ENCODE peak calls at places on chromosome 20, in five cellular contexts. Q is HepG2, S is IMR-90, Z is K562, J is GM12878. D is an unnamed sample.

GRCh38 chr20:35826361-35826760 is 54.5 kb downstream of the PHF20 start:
- DNase-seq in J (no peak), Z (no peak), S (no peak), Q (no peak), D (no peak)

GRCh38 chr20:44309763-44310663 is 989 bp downstream of the FITM2 start:
- DNase-seq in Q (no peak), J (no peak), Z (peak), S (peak), D (no peak)

GRCh38 chr20:41155267-41155666 is 17.9 kb downstream of the PLCG1 start:
- DNase-seq in Q (no peak), J (no peak), S (peak), Z (no peak), D (no peak)

GRCh38 chr20:32820000-32820697 is 395 bp downstream of the MAPRE1 start:
- DNase-seq in J (no peak), S (peak), Z (peak), Q (peak), D (peak)

GRCh38 chr20:40532103-40532502 is 156.9 kb downstream of the MAFB start:
- DNase-seq in S (no peak), J (no peak), Q (peak), Z (peak), D (no peak)

GRCh38 chr20:5657190-5657872 is 92.9 kb upstream of the SHLD1 start:
- DNase-seq in Q (peak), J (no peak), Z (no peak), S (peak), D (peak)

GRCh38 chr20:57617079-57617795 is 3.0 kb downstream of the ZBP1 start:
- DNase-seq in J (no peak), S (no peak), Q (no peak), Z (no peak), D (no peak)

GRCh38 chr20:12358006-12358654 is 440.4 kb downstream of the BTBD3 start:
- DNase-seq in Q (no peak), S (no peak), Z (no peak), J (no peak), D (no peak)

GRCh38 chr20:59351148-59352040 is 51.0 kb downstream of the EDN3 start:
- DNase-seq in S (no peak), Q (no peak), J (no peak), Z (no peak), D (no peak)

GRCh38 chr20:58603656-58604184 is 47.4 kb upstream of the STX16 start:
- DNase-seq in Z (no peak), S (peak), Q (no peak), J (no peak), D (no peak)

GRCh38 chr20:13549451-13549850 is 89.3 kb downstream of the TASP1 start:
- DNase-seq in Q (no peak), J (no peak), S (no peak), Z (no peak), D (no peak)

GRCh38 chr20:57560554-57561355 is at the start of gene PCK1:
- DNase-seq in Q (peak), Z (peak), S (peak), J (no peak), D (no peak)

GRCh38 chr20:1841554-1842140 is 53.6 kb upstream of the SIRPA start:
- DNase-seq in Q (no peak), S (peak), J (no peak), Z (no peak), D (no peak)

GRCh38 chr20:5127204-5127858 is 523 bp downstream of the CDS2 start:
- DNase-seq in J (peak), Q (peak), S (peak), Z (no peak), D (peak)

GRCh38 chr20:38231786-38232130 is 28.8 kb downstream of the KIAA1755 start:
- DNase-seq in Q (no peak), S (peak), Z (no peak), J (no peak), D (no peak)

GRCh38 chr20:9628589-9628988 is 114.2 kb downstream of the LAMP5 start:
- DNase-seq in J (no peak), Z (no peak), Q (no peak), S (no peak), D (no peak)

GRCh38 chr20:45036044-45036755 is 64.7 kb downstream of the KCNS1 start:
- DNase-seq in Z (no peak), J (no peak), S (peak), Q (peak), D (no peak)

GRCh38 chr20:44624152-44624551 is 27.3 kb downstream of the ADA start:
- DNase-seq in J (no peak), Q (no peak), Z (no peak), S (no peak), D (no peak)

GRCh38 chr20:43444107-43444506 is 13.6 kb upstream of the SRSF6 start:
- DNase-seq in Z (peak), Q (no peak), J (no peak), S (no peak), D (no peak)

GRCh38 chr20:12847862-12848261 is 160.9 kb upstream of the SPTLC3 start:
- DNase-seq in Q (peak), J (no peak), Z (no peak), S (no peak), D (no peak)

GRCh38 chr20:19021406-19022117 is 190.9 kb upstream of the SLC24A3 start:
- DNase-seq in S (no peak), Q (no peak), Z (no peak), J (no peak), D (no peak)

GRCh38 chr20:15882553-15882952 is 690.7 kb downstream of the KIF16B start:
- DNase-seq in Z (no peak), Q (no peak), S (no peak), J (no peak), D (no peak)

GRCh38 chr20:62370807-62371587 is 3.9 kb upstream of the LAMA5 start:
- DNase-seq in Z (no peak), S (no peak), Q (peak), J (no peak), D (no peak)

GRCh38 chr20:62368303-62368628 is 1.2 kb upstream of the LAMA5 start:
- DNase-seq in Z (no peak), S (no peak), J (no peak), Q (no peak), D (no peak)

GRCh38 chr20:62368629-62369507 is 1.8 kb upstream of the LAMA5 start:
- DNase-seq in Q (peak), J (no peak), S (peak), Z (peak), D (peak)

GRCh38 chr20:62370115-62370806 is 3.1 kb upstream of the LAMA5 start:
- DNase-seq in J (no peak), S (peak), Q (no peak), Z (peak), D (no peak)

DNA sequence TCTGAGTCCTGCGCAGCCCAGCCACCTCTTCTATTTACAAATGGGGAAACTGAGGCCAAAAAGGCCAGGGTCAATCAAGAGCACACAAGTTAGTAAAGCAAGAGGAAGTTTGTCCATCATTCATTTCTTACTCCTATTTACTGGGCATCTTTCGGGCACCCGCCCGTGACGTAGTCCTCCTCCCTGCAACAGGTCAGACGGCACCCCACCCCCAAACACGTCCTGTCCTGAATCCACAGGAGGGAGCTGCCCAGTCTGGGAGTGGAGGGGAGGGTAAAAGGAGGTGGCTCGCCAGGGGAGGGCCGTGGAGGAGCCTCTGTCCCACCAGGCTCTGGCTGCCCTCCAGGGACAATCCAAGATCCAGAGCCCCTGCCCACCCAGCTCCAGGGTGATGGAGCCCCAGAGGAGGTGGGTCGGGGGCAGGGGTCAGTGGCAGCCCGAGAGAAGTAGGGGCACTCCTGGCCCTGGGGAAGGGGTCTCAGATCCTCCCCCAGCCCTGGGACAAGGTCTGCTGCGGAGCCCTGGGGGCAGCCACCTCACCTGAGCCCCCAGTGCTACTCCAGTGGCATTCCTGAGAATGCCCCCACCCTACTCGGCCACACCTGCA is 2.5 kb upstream of the LAMA5 start:
- DNase-seq in Q (no peak), J (no peak), Z (no peak), S (no peak), D (no peak)
- TF ChIP-seq MXI1 in Q (no peak), J (no peak), Z (no peak), S (no peak), D (no peak)

GRCh38 chr20:49187330-49188100 is 619 bp downstream of the STAU1 start:
- DNase-seq in J (no peak), Z (no peak), Q (no peak), S (no peak), D (peak)
- TF ChIP-seq MXI1 in J (no peak), Z (peak), Q (peak), S (no peak), D (peak)

GRCh38 chr20:51500311-51500710 is 42.2 kb downstream of the NFATC2 start:
- DNase-seq in J (peak), Q (no peak), Z (peak), S (no peak), D (no peak)
- TF ChIP-seq MXI1 in J (no peak), Q (no peak), Z (no peak), S (no peak), D (no peak)

GRCh38 chr20:22861990-22862389 is 173.1 kb upstream of the SSTR4 start:
- DNase-seq in J (no peak), S (no peak), Z (no peak), Q (no peak), D (no peak)
- TF ChIP-seq MXI1 in J (no peak), S (no peak), Z (no peak), Q (no peak), D (no peak)